ENCODE peak calls at places on chromosomes 11 and 22, in nine cellular contexts. V is MM.1S, N is HCT116, E is GM23248, J is GM23338, U is hepatocyte, I is neural progenitor cell, Y is OCI-LY7, X is SK-N-SH. L is an unnamed sample.

GRCh38 chr22:38554281-38554680 is 15.7 kb downstream of the DMC1 start:
- DNase-seq in V (no peak), N (no peak), E (peak), J (no peak), U (no peak), I (no peak), Y (no peak), X (no peak), L (no peak)

GRCh38 chr11:1832181-1832988 is 2.4 kb upstream of the SYT8 start:
- DNase-seq in V (peak), N (no peak), E (peak), J (peak), U (peak), I (peak), Y (peak), X (peak), L (peak)

GRCh38 chr11:119928047-119928446 is 199.0 kb upstream of the NECTIN1 start:
- DNase-seq in V (no peak), N (no peak), E (no peak), J (no peak), U (no peak), I (no peak), Y (no peak), X (no peak), L (no peak)

GRCh38 chr11:10490398-10491232 is 35.6 kb downstream of the AMPD3 start:
- DNase-seq in V (no peak), N (peak), E (peak), J (no peak), U (peak), I (peak), Y (no peak), X (peak), L (peak)

GRCh38 chr11:68998390-68998911 is 14.6 kb downstream of the MRGPRF start:
- DNase-seq in V (no peak), N (no peak), E (peak), J (no peak), U (peak), I (no peak), Y (no peak), X (peak), L (peak)

GRCh38 chr22:38505595-38506117 is 455 bp downstream of the DDX17 start:
- DNase-seq in V (peak), N (no peak), E (peak), J (peak), U (peak), I (peak), Y (peak), X (peak), L (peak)

GRCh38 chr11:109994896-109995295 is 98.3 kb upstream of the ZC3H12C start:
- DNase-seq in V (no peak), N (no peak), E (no peak), J (peak), U (no peak), I (peak), Y (no peak), X (peak), L (no peak)

GRCh38 chr22:35230839-35231584 is 26.3 kb upstream of the HMGXB4 start:
- DNase-seq in V (peak), N (peak), E (no peak), J (no peak), U (no peak), I (no peak), Y (peak), X (peak), L (peak)

GRCh38 chr11:69541001-69541285 is 59.5 kb downstream of the LINC01488 start:
- DNase-seq in V (no peak), N (no peak), E (peak), J (no peak), U (no peak), I (no peak), Y (no peak), X (no peak), L (no peak)

DNA sequence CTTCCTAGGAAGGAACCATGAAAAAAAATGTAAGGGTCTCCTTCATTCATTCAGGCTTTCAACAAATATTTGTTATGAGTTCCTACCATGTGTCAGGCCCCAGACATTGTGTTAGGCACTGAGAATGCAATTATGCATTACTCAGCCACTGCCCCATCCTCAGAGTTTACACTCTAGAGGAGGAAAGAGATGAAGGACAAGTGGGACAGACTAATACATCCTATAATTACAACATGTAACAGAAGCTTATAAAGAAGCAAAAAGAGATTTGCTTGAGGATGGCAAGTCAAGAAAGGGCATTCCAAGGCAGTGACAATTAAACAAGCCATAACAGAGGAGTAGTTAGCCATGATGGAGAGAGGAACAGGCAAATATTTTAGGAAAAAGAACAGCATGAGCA is 78.6 kb downstream of the FAM168A start:
- DNase-seq in V (no peak), N (no peak), E (no peak), J (no peak), U (no peak), I (no peak), Y (no peak), X (no peak), L (no peak)
- TF ChIP-seq EZH2phosphoT487 in V (no peak), N (no peak), E (no peak), J (no peak), U (no peak), I (no peak), Y (no peak), X (no peak), L (no peak)

GRCh38 chr22:27347951-27348350 is 453.6 kb downstream of the MN1 start:
- DNase-seq in V (no peak), N (no peak), E (no peak), J (no peak), U (no peak), I (peak), Y (no peak), X (no peak), L (no peak)
- TF ChIP-seq EZH2phosphoT487 in V (no peak), N (no peak), E (no peak), J (no peak), U (no peak), I (no peak), Y (no peak), X (no peak), L (no peak)

DNA sequence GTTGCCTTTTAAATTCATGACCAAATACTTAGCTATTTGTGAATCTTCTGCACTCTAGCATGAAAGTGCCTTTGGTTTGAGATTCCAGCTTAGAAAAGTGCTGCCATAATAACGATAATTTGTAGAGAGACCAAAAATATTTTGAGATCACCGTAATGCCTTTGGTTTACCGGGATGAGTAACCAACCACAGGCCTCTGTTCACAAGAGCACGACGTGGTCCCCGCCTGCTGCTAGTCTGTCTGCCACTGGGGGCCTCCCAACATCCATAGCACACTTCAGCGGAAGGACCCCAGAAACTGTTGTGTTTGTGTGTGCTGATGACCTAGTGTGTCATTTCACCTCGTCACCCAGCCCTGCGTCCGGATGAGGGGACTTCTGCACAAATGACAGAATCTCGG is 67.0 kb upstream of the RASSF10 start:
- DNase-seq in V (no peak), N (no peak), E (no peak), J (peak), U (no peak), I (peak), Y (no peak), X (no peak), L (no peak)
- TF ChIP-seq EZH2phosphoT487 in V (no peak), N (no peak), E (no peak), J (no peak), U (no peak), I (no peak), Y (no peak), X (no peak), L (no peak)

GRCh38 chr22:42067706-42068350 is 2.8 kb downstream of the NAGA start:
- DNase-seq in V (no peak), N (no peak), E (no peak), J (no peak), U (no peak), I (no peak), Y (no peak), X (no peak), L (no peak)

GRCh38 chr22:42068351-42068730 is 2.3 kb downstream of the NAGA start:
- DNase-seq in V (no peak), N (no peak), E (no peak), J (no peak), U (no peak), I (no peak), Y (no peak), X (no peak), L (no peak)

GRCh38 chr22:42072606-42073330 is 1.3 kb upstream of the PHETA2 start:
- DNase-seq in V (no peak), N (no peak), E (peak), J (no peak), U (no peak), I (no peak), Y (peak), X (no peak), L (no peak)

GRCh38 chr22:42070517-42071422 is at the start of gene NAGA:
- DNase-seq in V (peak), N (peak), E (peak), J (peak), U (peak), I (peak), Y (peak), X (peak), L (peak)

DNA sequence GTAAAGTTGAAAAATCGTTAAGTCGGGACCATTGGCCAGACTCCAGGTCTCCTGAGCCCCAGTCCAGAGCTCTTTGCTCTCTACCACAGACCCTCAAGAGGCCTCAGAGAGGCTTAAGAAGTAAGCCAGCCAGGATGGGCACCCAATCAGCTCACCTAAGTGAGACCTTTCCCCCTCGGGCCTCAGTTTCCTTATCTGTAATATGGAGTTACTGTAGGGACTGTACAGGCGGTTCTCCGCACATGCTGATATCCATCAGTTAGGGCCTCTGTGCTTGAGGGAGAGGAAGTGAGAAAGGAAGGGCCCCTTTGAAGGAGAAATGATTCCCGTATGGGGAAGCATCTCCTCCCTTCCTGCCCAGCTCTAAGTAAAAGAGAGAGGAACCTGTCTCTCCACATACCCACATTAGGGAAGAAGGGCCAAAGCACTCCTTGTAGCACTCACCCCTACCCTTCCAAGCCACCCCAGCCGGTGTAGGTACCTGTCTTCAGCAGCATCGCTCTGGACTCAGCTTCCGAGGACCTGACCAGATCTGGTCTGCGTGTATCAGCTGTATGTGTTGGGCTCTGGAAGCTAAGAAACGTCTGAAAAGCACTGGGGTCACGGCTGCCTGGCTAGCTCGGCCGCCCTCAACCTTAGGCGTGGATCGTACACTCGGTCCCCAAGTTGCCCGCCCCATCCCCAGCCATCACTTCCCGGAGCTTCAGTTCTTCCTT is 653 bp downstream of the NAGA start:
- DNase-seq in V (no peak), N (no peak), E (no peak), J (no peak), U (no peak), I (no peak), Y (peak), X (no peak), L (no peak)
- TF ChIP-seq EZH2phosphoT487 in V (no peak), N (no peak), E (no peak), J (no peak), U (no peak), I (no peak), Y (no peak), X (no peak), L (no peak)

GRCh38 chr11:93196816-93197382 is 892 bp downstream of the SLC36A4 start:
- DNase-seq in V (no peak), N (peak), E (peak), J (peak), U (peak), I (no peak), Y (peak), X (peak), L (peak)
- TF ChIP-seq EZH2phosphoT487 in V (no peak), N (no peak), E (no peak), J (no peak), U (no peak), I (no peak), Y (no peak), X (no peak), L (no peak)

L was measured in PC-3.